ENCODE peak calls at places on chromosomes 3 and 15, in seven cellular contexts. A is PC-3, B is choroid plexus epithelial cell, E is GM06990, G is epithelial cell of proximal tubule, W is BE2C, F is stomach. X is an unnamed sample.

GRCh38 chr15:90814193-90814811 is 54.1 kb upstream of the FURIN start:
- DNase-seq in A (no peak), B (peak), E (no peak), G (no peak), W (no peak), F (peak), X (no peak)

GRCh38 chr3:44883999-44884431 is 9.6 kb downstream of the TGM4 start:
- DNase-seq in A (peak), B (peak), E (no peak), G (peak), W (no peak), F (no peak), X (peak)

GRCh38 chr3:10428393-10429091 is 76.8 kb downstream of the ATP2B2 start:
- DNase-seq in A (no peak), B (no peak), E (no peak), G (no peak), W (no peak), F (no peak), X (no peak)

GRCh38 chr3:153103406-153103945 is 58.5 kb upstream of the RAP2B start:
- DNase-seq in A (no peak), B (no peak), E (no peak), G (peak), W (no peak), F (no peak), X (no peak)

GRCh38 chr15:73988075-73988969 is 3.8 kb downstream of the STOML1 start:
- DNase-seq in A (peak), B (peak), E (no peak), G (peak), W (no peak), F (no peak), X (no peak)

GRCh38 chr3:127336086-127336485 is 48.2 kb upstream of the PRR20G start:
- DNase-seq in A (no peak), B (no peak), E (no peak), G (no peak), W (no peak), F (no peak), X (no peak)

GRCh38 chr15:84893607-84894006 is 9.1 kb downstream of the SLC28A1 start:
- DNase-seq in A (no peak), B (no peak), E (no peak), G (no peak), W (no peak), F (no peak), X (no peak)

GRCh38 chr15:54282228-54282836 is 304.1 kb downstream of the UNC13C start:
- DNase-seq in A (no peak), B (no peak), E (no peak), G (no peak), W (peak), F (no peak), X (no peak)

GRCh38 chr3:15289661-15290060 is 42.7 kb downstream of the SH3BP5 start:
- DNase-seq in A (no peak), B (no peak), E (no peak), G (no peak), W (no peak), F (no peak), X (no peak)

GRCh38 chr15:67178569-67179210 is 75.8 kb downstream of the AAGAB start:
- DNase-seq in A (peak), B (peak), E (no peak), G (no peak), W (no peak), F (no peak), X (peak)

GRCh38 chr15:29322407-29322806 is 52.8 kb upstream of the NSMCE3 start:
- DNase-seq in A (no peak), B (peak), E (no peak), G (no peak), W (no peak), F (no peak), X (no peak)

GRCh38 chr3:194573680-194574437 is 59.4 kb downstream of the TMEM44 start:
- DNase-seq in A (peak), B (peak), E (no peak), G (no peak), W (peak), F (peak), X (no peak)

GRCh38 chr3:56144792-56145191 is 323.5 kb downstream of the ERC2 start:
- DNase-seq in A (no peak), B (no peak), E (no peak), G (no peak), W (no peak), F (no peak), X (no peak)

GRCh38 chr3:52742418-52743041 is 28.2 kb downstream of the NEK4 start:
- DNase-seq in A (peak), B (peak), E (no peak), G (peak), W (no peak), F (no peak), X (no peak)

GRCh38 chr3:16906679-16907078 is 21.9 kb downstream of the PLCL2 start:
- DNase-seq in A (peak), B (peak), E (no peak), G (no peak), W (no peak), F (no peak), X (no peak)

GRCh38 chr3:71218508-71218907 is 365.0 kb downstream of the FOXP1 start:
- DNase-seq in A (no peak), B (no peak), E (no peak), G (no peak), W (no peak), F (no peak), X (no peak)

GRCh38 chr3:32457971-32458471 is 44.6 kb downstream of the CMTM6 start:
- DNase-seq in A (no peak), B (no peak), E (no peak), G (no peak), W (peak), F (no peak), X (no peak)

GRCh38 chr3:13420051-13420816 is at the start of gene NUP210:
- DNase-seq in A (peak), B (no peak), E (peak), G (no peak), W (peak), F (peak), X (no peak)

GRCh38 chr3:190581041-190581501 is 67.2 kb downstream of the IL1RAP start:
- DNase-seq in A (no peak), B (peak), E (no peak), G (no peak), W (no peak), F (no peak), X (no peak)

GRCh38 chr3:190580443-190580842 is 66.6 kb downstream of the IL1RAP start:
- DNase-seq in A (no peak), B (no peak), E (no peak), G (no peak), W (no peak), F (no peak), X (no peak)

GRCh38 chr3:190585771-190586630 is 72.1 kb downstream of the IL1RAP start:
- DNase-seq in A (peak), B (peak), E (no peak), G (peak), W (no peak), F (no peak), X (peak)

GRCh38 chr3:190579514-190580137 is 65.7 kb downstream of the IL1RAP start:
- DNase-seq in A (no peak), B (no peak), E (no peak), G (no peak), W (no peak), F (no peak), X (no peak)

DNA sequence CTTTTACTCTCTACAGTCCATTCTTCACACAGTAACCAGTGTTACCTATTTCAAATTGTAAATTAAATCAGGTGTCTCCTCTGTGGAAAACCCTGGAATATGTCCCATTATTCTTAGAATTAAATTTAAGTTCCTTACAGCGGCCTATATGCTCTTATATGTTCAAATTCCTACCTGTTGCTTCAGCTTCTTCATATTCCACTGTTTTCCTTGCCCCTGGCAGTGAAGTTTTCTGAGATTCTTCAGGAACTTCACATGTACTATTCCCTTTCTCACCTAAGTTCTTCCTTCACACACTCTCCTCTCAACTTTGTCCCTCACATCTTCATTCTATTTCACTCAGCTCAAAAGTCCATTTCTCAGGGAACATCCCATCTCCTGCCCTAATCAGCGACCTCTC is 68.8 kb downstream of the IL1RAP start:
- DNase-seq in A (no peak), B (no peak), E (no peak), G (no peak), W (no peak), F (no peak), X (no peak)
- TF ChIP-seq CTCF in A (no peak), B (no peak), E (no peak), G (no peak), W (no peak), F (no peak), X (no peak)

GRCh38 chr3:24100694-24101402 is 155.8 kb downstream of the NR1D2 start:
- DNase-seq in A (no peak), B (peak), E (no peak), G (peak), W (no peak), F (no peak), X (no peak)
- H3K4me3 ChIP-seq in A (no peak), B (no peak), E (no peak), G (no peak), W (no peak), F (no peak), X (no peak)

DNA sequence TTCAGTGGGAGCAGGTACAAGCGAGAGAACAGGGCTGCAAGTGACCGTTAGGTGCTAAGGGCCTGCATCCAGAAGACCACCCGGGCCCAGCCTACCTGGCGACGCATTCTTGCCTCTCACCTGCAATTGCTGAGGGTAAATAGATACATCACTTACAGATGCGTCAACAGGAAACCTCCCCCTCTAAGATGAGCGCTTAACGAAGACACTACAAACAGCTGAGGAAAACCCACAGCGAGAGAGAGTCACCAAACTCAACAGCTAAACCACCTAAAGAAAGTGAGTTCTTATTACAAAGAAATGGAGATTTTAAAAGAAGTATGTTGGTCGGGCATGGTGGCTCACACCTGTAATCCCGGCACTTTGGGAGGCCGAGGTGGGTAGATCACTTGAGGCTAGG is 157.9 kb downstream of the CHSY1 start:
- DNase-seq in A (no peak), B (no peak), E (no peak), G (no peak), W (no peak), F (no peak), X (no peak)
- TF ChIP-seq CTCF in A (no peak), B (no peak), E (no peak), G (no peak), W (no peak), F (no peak), X (no peak)

DNA sequence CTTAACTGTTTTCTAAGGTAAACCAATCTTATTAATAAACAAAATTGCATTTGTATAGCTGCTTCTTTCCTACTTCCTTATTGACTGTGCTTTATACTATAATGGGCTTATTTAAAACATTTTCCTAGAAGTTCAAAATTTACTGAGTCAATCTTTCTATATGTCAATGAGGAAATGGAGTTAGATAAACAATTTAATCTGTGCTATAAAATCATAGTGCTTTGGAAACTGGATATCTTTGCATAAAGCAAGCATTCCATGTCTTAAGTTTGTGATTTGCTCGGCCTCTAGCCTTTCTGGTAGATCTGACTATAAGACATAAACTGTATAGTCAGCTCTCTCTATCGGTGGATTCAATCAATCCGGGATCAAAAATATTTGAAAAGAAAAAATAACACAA is 99.6 kb downstream of the NEDD4 start:
- DNase-seq in A (no peak), B (no peak), E (no peak), G (no peak), W (no peak), F (no peak), X (no peak)
- H3K4me3 ChIP-seq in A (no peak), B (no peak), E (no peak), G (no peak), W (no peak), F (no peak), X (no peak)

DNA sequence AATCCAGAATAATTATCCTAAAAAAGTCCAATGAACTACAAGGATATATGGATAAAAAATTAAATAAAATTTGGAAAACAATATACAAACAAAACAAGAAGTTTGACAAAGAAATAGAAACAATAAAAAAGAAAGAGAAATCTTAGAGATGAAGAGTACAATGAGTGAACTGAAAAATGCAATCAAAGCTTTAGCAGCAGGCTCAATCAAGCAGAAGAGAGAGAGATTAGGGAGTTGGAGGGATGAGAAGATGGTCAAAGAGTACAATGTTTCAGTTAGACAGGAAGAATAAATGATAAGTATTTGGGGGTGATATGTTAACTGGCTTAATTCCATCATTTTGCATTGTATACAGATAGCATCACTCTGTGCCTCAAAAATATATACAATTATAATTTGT is 29.9 kb downstream of the POLQ start:
- DNase-seq in A (no peak), B (no peak), E (no peak), G (no peak), W (no peak), F (no peak), X (no peak)
- TF ChIP-seq CTCF in A (no peak), B (no peak), E (no peak), G (no peak), W (no peak), F (no peak), X (no peak)

DNA sequence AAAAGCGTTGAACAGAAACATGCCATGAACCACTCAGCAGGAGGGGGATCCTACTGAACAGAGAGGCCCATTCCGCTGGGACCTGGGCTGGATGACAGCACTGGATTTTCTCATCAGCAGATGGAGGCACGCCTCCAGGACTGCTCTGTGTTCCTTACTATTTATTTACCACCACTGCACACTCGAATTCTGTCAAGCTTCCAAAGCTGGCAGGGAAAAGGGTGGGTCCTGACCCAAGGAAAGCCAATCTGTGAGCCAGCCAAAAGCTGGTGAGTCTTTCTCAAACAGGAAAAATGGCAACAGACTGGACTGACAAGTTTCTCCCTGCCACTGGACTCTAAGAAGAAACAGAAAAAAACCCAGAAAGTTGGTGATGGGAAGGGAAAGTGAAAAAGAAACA is 37.8 kb downstream of the CD47 start:
- DNase-seq in A (peak), B (no peak), E (no peak), G (no peak), W (no peak), F (peak), X (no peak)
- H3K4me3 ChIP-seq in A (no peak), B (no peak), E (no peak), G (no peak), W (no peak), F (no peak), X (no peak)